ENCODE peak calls at places on chromosomes 1 and 21, in eight cellular contexts. N, L, Q, W, O, X, C and M are unnamed samples.

GRCh38 chr1:1891349-1892078 is 627 bp upstream of the GNB1 start:
- DNase-seq in N (peak), L (peak), Q (peak), W (peak), O (no peak), X (peak), C (peak), M (peak)

GRCh38 chr1:35173516-35174224 is 19.3 kb downstream of the SFPQ start:
- DNase-seq in N (no peak), L (no peak), Q (no peak), W (no peak), O (no peak), X (no peak), C (no peak), M (no peak)

GRCh38 chr1:40802078-40803075 is 18.8 kb downstream of the KCNQ4 start:
- DNase-seq in N (peak), L (peak), Q (peak), W (peak), O (peak), X (peak), C (peak), M (peak)

GRCh38 chr1:95829581-95829980 is 595.6 kb downstream of the RWDD3 start:
- DNase-seq in N (no peak), L (no peak), Q (no peak), W (no peak), O (no peak), X (no peak), C (no peak), M (no peak)

GRCh38 chr1:112674440-112674985 is at the start of gene MOV10:
- DNase-seq in N (peak), L (peak), Q (peak), W (peak), O (peak), X (peak), C (peak), M (peak)

GRCh38 chr1:209103135-209103534 is 480.4 kb upstream of the CAMK1G start:
- DNase-seq in N (no peak), L (no peak), Q (no peak), W (no peak), O (no peak), X (no peak), C (no peak), M (no peak)

GRCh38 chr1:198794498-198794897 is 155.7 kb downstream of the PTPRC start:
- DNase-seq in N (no peak), L (no peak), Q (no peak), W (no peak), O (no peak), X (no peak), C (no peak), M (no peak)

GRCh38 chr1:43557744-43558245 is 27.1 kb downstream of the PTPRF start:
- DNase-seq in N (peak), L (no peak), Q (peak), W (peak), O (peak), X (peak), C (peak), M (no peak)

GRCh38 chr1:5611855-5612254 is 380.4 kb downstream of the NPHP4 start:
- DNase-seq in N (no peak), L (no peak), Q (no peak), W (no peak), O (no peak), X (peak), C (peak), M (no peak)

GRCh38 chr1:56547977-56548376 is 31.4 kb downstream of the PLPP3 start:
- DNase-seq in N (peak), L (no peak), Q (no peak), W (no peak), O (no peak), X (no peak), C (peak), M (no peak)

GRCh38 chr1:41162441-41162840 is 79.7 kb downstream of the SCMH1 start:
- DNase-seq in N (no peak), L (no peak), Q (no peak), W (no peak), O (no peak), X (no peak), C (no peak), M (no peak)

GRCh38 chr1:197619008-197619640 is 156.2 kb downstream of the DENND1B start:
- DNase-seq in N (no peak), L (no peak), Q (no peak), W (no peak), O (peak), X (no peak), C (peak), M (no peak)

GRCh38 chr1:107803579-107803978 is 161.4 kb downstream of the VAV3 start:
- DNase-seq in N (no peak), L (no peak), Q (no peak), W (no peak), O (no peak), X (no peak), C (no peak), M (no peak)

GRCh38 chr1:20476260-20477038 is 9.6 kb downstream of the CAMK2N1 start:
- DNase-seq in N (peak), L (peak), Q (no peak), W (peak), O (peak), X (peak), C (peak), M (no peak)

GRCh38 chr1:239386453-239387303 is at the start of gene CHRM3:
- DNase-seq in N (peak), L (no peak), Q (peak), W (peak), O (peak), X (peak), C (peak), M (no peak)

GRCh38 chr1:171438441-171438840 is 46.9 kb upstream of the PRRC2C start:
- DNase-seq in N (peak), L (no peak), Q (no peak), W (no peak), O (peak), X (peak), C (peak), M (no peak)

GRCh38 chr1:100387644-100388350 is 35.5 kb downstream of the CDC14A start:
- DNase-seq in N (no peak), L (no peak), Q (no peak), W (no peak), O (no peak), X (no peak), C (no peak), M (no peak)

GRCh38 chr1:214658785-214659184 is 55.8 kb downstream of the CENPF start:
- DNase-seq in N (no peak), L (no peak), Q (no peak), W (no peak), O (peak), X (peak), C (peak), M (no peak)

GRCh38 chr1:205533729-205534443 is 29.4 kb downstream of the CDK18 start:
- DNase-seq in N (no peak), L (peak), Q (no peak), W (no peak), O (no peak), X (no peak), C (no peak), M (no peak)

GRCh38 chr1:205531191-205532025 is 26.9 kb downstream of the CDK18 start:
- DNase-seq in N (no peak), L (no peak), Q (peak), W (no peak), O (no peak), X (no peak), C (no peak), M (no peak)

GRCh38 chr1:205534444-205534985 is 30.0 kb downstream of the CDK18 start:
- DNase-seq in N (no peak), L (peak), Q (no peak), W (no peak), O (no peak), X (no peak), C (no peak), M (no peak)

GRCh38 chr1:205532026-205532891 is 27.8 kb downstream of the CDK18 start:
- DNase-seq in N (no peak), L (peak), Q (peak), W (no peak), O (no peak), X (no peak), C (no peak), M (no peak)

DNA sequence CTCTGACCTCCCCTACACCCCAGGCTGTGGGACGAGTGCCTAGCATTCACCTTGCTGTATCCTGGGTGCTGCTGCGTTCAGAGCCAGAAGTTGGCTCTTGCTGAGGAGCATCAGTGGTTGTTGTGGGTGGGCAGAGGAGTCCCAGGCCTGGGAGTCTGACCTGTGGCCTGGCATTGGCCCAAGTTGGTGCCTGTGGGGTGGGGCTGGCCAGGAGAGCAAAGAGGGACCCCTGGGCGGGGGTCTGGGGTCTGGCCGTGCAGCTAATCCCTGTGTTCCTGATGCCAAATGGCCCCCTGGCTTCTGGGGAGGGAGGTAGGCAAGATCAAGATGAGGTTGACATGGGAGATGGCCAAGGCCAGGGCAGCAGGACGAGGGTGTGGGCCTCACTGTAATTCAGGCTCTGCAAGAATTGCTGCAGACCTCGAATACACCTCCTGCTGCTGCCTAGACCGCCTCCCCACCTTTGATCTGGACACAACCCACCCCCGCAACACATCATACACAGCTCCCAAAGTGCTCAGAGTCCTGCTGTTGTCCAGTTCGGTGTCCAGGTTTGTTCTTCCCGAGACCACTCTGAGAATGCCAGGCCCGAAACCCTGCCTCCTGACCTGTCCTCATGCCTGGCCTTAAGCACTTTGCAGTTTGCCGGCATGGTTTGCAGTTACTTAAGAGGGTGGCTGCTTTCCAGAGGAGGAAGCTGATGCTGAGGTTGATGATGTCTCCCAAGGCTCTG is 28.7 kb downstream of the CDK18 start:
- DNase-seq in N (no peak), L (peak), Q (peak), W (no peak), O (no peak), X (no peak), C (no peak), M (no peak)
- H3K27ac ChIP-seq in N (no peak), L (no peak), Q (no peak), W (no peak), O (no peak), X (no peak), C (no peak), M (no peak)

DNA sequence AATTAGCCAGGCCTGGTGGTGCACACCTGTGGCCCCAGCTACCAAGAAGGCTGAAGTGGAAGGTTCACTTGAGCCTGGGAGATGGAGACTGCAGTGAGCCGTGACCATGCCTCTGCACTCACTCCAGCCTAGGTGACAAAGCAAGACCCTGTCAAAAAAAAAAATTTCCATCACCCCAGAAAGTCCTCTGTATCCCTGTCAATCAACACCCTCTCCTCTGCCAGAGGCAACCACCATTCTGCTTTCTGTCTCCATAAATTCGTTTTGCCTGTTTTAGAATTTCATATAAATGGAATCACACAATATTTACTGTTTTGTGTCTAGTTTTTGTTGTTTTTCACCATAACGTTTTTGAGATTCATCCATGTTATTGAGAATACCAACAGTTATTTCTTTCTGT is 141.6 kb upstream of the SLC45A1 start:
- DNase-seq in N (no peak), L (no peak), Q (no peak), W (no peak), O (no peak), X (no peak), C (no peak), M (no peak)
- H3K27ac ChIP-seq in N (no peak), L (no peak), Q (no peak), W (no peak), O (peak), X (no peak), C (no peak), M (no peak)

DNA sequence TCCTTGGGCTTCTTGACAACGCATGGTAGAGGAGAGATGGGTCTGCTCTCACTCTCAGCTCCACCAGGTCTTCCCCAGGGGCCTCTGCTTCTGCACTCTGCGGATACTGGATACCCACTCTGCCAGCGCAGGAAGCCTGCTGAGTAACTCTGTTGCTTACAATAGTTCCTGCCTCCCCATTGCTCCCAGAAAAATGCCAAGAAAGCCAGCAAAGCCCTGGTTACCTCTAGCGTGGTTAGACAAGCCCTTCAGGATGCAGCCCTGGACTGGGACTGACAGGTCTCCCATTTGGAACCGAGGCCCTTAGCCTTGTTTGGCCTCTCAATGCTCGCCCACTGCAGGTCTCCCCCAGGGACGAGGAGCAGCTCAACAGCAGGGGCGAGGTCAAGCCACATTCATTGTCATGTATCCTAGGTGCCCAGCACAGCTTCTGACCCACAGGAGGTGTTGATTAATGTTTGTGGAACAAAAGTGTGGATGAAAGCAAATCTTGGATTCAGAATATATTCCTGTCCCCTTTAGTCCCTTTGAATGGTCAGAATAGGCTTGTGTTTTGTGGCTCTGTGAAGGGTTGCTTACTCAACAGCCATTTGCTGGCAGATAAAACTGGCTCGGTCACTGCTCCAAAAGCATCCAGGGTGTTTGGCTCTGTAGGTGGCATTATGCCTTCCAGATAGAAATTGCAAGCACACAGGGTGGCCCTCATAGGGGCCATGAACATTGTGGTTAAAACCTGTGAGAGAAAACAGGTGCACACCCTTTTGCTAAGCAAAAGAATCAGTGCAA is 58.9 kb downstream of the C1orf198 start:
- DNase-seq in N (no peak), L (no peak), Q (no peak), W (no peak), O (no peak), X (no peak), C (no peak), M (no peak)
- H3K27ac ChIP-seq in N (no peak), L (no peak), Q (no peak), W (no peak), O (no peak), X (no peak), C (no peak), M (no peak)

GRCh38 chr1:230825804-230826160 is 42.5 kb downstream of the C1orf198 start:
- DNase-seq in N (no peak), L (no peak), Q (no peak), W (no peak), O (no peak), X (no peak), C (no peak), M (no peak)

GRCh38 chr1:230827081-230827681 is 41.1 kb downstream of the C1orf198 start:
- DNase-seq in N (no peak), L (no peak), Q (no peak), W (no peak), O (no peak), X (no peak), C (peak), M (no peak)

GRCh38 chr1:230828421-230828820 is 39.9 kb downstream of the C1orf198 start:
- DNase-seq in N (no peak), L (no peak), Q (no peak), W (no peak), O (no peak), X (no peak), C (no peak), M (no peak)

GRCh38 chr1:230826166-230826875 is 42.0 kb downstream of the C1orf198 start:
- DNase-seq in N (no peak), L (no peak), Q (no peak), W (no peak), O (no peak), X (no peak), C (no peak), M (no peak)

GRCh38 chr1:230827801-230828200 is 40.5 kb downstream of the C1orf198 start:
- DNase-seq in N (no peak), L (no peak), Q (no peak), W (no peak), O (no peak), X (no peak), C (no peak), M (no peak)
- H3K27ac ChIP-seq in N (no peak), L (no peak), Q (no peak), W (no peak), O (no peak), X (no peak), C (no peak), M (no peak)

DNA sequence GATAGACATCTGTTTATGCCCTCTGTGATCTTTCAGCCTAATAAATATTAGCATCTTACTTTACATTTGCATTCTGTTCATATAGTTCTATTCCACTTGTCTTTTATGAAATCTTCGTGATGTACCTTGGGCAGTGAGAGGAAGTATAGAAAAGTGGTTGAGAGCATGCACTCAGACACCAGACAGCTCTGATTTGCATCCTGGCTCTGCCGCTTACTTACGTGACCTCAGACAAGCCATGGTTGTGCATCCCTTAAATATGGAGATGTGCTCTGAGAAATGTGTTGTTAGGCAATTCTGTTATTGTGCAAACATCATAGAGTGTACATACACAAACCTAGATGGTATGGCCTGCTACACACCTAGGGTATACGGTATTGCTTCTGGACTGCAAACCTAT is 22.9 kb downstream of the OVGP1 start:
- DNase-seq in N (no peak), L (no peak), Q (no peak), W (no peak), O (no peak), X (no peak), C (no peak), M (no peak)
- H3K27ac ChIP-seq in N (no peak), L (no peak), Q (no peak), W (no peak), O (no peak), X (no peak), C (no peak), M (no peak)

GRCh38 chr21:17930102-17930501 is 110.9 kb upstream of the C21orf91 start:
- DNase-seq in N (no peak), L (no peak), Q (no peak), W (no peak), O (no peak), X (no peak), C (no peak), M (no peak)

GRCh38 chr21:17929514-17929913 is 110.4 kb upstream of the C21orf91 start:
- DNase-seq in N (no peak), L (no peak), Q (no peak), W (no peak), O (no peak), X (no peak), C (no peak), M (no peak)

GRCh38 chr21:17921579-17922530 is 102.7 kb upstream of the C21orf91 start:
- DNase-seq in N (no peak), L (no peak), Q (no peak), W (peak), O (no peak), X (peak), C (peak), M (no peak)

GRCh38 chr21:17925900-17926299 is 106.7 kb upstream of the C21orf91 start:
- DNase-seq in N (no peak), L (no peak), Q (no peak), W (no peak), O (no peak), X (peak), C (peak), M (peak)

DNA sequence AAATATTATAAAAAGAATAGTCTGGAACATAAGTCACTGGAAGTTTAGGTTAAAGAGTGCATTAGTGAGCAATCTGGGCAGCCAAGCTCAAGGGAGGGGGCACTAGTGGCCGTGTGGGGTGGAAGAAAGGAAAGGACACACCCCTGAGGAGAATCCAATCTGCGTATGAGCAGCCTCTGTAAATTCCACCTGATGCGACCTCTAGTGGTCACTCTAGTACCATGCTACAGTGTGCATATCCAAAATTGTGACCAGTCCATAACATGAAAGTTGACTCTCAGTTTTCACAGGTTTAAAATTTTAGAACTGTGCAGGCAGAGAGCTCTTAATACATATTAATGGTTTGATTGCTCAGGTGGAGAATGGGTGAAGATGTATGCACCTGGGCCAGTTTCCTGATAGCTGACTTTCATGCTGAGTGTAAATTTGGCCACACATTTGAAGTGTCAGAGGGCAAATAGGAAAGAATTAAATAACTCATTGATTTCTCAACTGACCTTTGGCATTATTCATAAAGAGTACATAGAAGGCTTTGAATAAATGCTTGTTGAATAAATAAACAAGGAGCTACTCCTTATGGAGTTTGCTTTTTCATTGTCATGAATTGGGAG is 105.9 kb upstream of the C21orf91 start:
- DNase-seq in N (peak), L (peak), Q (no peak), W (peak), O (peak), X (peak), C (peak), M (peak)
- H3K27ac ChIP-seq in N (no peak), L (no peak), Q (no peak), W (no peak), O (no peak), X (no peak), C (no peak), M (no peak)

GRCh38 chr1:65525297-65526048 is 105.0 kb downstream of the LEPR start:
- DNase-seq in N (no peak), L (no peak), Q (peak), W (peak), O (no peak), X (peak), C (no peak), M (no peak)
- H3K27ac ChIP-seq in N (no peak), L (peak), Q (peak), W (no peak), O (peak), X (no peak), C (no peak), M (no peak)